ENCODE peak calls at places on chromosomes 11 and 22, in nine cellular contexts. W, V, X, M, C, H, S, B and Z are unnamed samples.

GRCh38 chr11:70156291-70157037 is 46.6 kb upstream of the FADD start:
- DNase-seq in W (no peak), V (no peak), X (no peak), M (no peak), C (no peak), H (no peak), S (no peak), B (no peak), Z (no peak)

GRCh38 chr11:117468888-117469287 is 141.2 kb downstream of the CEP164 start:
- DNase-seq in W (no peak), V (no peak), X (no peak), M (no peak), C (no peak), H (no peak), S (no peak), B (no peak), Z (no peak)

GRCh38 chr11:13140028-13140870 is 131.1 kb downstream of the RASSF10 start:
- DNase-seq in W (peak; percentile 89), V (peak; percentile 99), X (no peak), M (no peak), C (no peak), H (peak; percentile 85), S (no peak), B (no peak), Z (peak; percentile 84)

GRCh38 chr22:22110548-22111266 is 128.1 kb upstream of the TOP3B start:
- DNase-seq in W (no peak), V (no peak), X (no peak), M (peak; percentile 39), C (peak; percentile 4), H (no peak), S (peak; percentile 76), B (peak; percentile 26), Z (no peak)

GRCh38 chr11:67534070-67534679 is 10.9 kb upstream of the CABP2 start:
- DNase-seq in W (no peak), V (no peak), X (no peak), M (no peak), C (no peak), H (no peak), S (no peak), B (no peak), Z (no peak)

GRCh38 chr22:29258407-29259252 is 9.2 kb downstream of the RHBDD3 start:
- DNase-seq in W (no peak), V (no peak), X (peak; percentile 56), M (no peak), C (no peak), H (no peak), S (no peak), B (no peak), Z (no peak)

GRCh38 chr22:46367707-46368191 is 32.2 kb downstream of the TRMU start:
- DNase-seq in W (peak; percentile 23), V (peak; percentile 3), X (no peak), M (peak; percentile 84), C (peak; percentile 33), H (peak; percentile 15), S (no peak), B (peak; percentile 10), Z (peak; percentile 82)

GRCh38 chr22:33883961-33884808 is 36.1 kb downstream of the LARGE1 start:
- DNase-seq in W (no peak), V (no peak), X (no peak), M (peak; percentile 45), C (no peak), H (no peak), S (no peak), B (no peak), Z (no peak)

GRCh38 chr11:9139628-9140357 is 48.4 kb upstream of the SCUBE2 start:
- DNase-seq in W (no peak), V (no peak), X (no peak), M (no peak), C (no peak), H (no peak), S (no peak), B (no peak), Z (no peak)

GRCh38 chr11:129115652-129116585 is 76.2 kb downstream of the ARHGAP32 start:
- DNase-seq in W (no peak), V (no peak), X (no peak), M (no peak), C (no peak), H (no peak), S (peak; percentile 50), B (peak; percentile 52), Z (no peak)

GRCh38 chr11:7548659-7549283 is 35.0 kb downstream of the PPFIBP2 start:
- DNase-seq in W (no peak), V (no peak), X (no peak), M (no peak), C (no peak), H (no peak), S (no peak), B (no peak), Z (no peak)

GRCh38 chr11:60844870-60845221 is 2.9 kb downstream of the CCDC86 start:
- DNase-seq in W (no peak), V (no peak), X (no peak), M (no peak), C (no peak), H (no peak), S (no peak), B (no peak), Z (no peak)

GRCh38 chr22:43897751-43898261 is 6.0 kb upstream of the PNPLA5 start:
- DNase-seq in W (no peak), V (no peak), X (no peak), M (no peak), C (no peak), H (no peak), S (no peak), B (no peak), Z (no peak)

GRCh38 chr11:75667831-75668507 is 869 bp downstream of the MAP6 start:
- DNase-seq in W (peak; percentile 54), V (peak; percentile 74), X (no peak), M (peak; percentile 79), C (no peak), H (no peak), S (peak; percentile 44), B (no peak), Z (peak; percentile 64)

GRCh38 chr22:49983148-49984042 is 22.8 kb downstream of the PIM3 start:
- DNase-seq in W (no peak), V (no peak), X (peak; percentile 64), M (no peak), C (no peak), H (no peak), S (no peak), B (no peak), Z (peak; percentile 52)

GRCh38 chr11:124763156-124763947 is 1.3 kb upstream of the ESAM start:
- DNase-seq in W (no peak), V (peak; percentile 66), X (peak; percentile 92), M (peak; percentile 93), C (peak; percentile 71), H (peak; percentile 12), S (peak; percentile 38), B (no peak), Z (peak; percentile 93)

GRCh38 chr11:2809854-2810253 is 75.7 kb downstream of the CDKN1C start:
- DNase-seq in W (no peak), V (no peak), X (no peak), M (no peak), C (no peak), H (no peak), S (no peak), B (no peak), Z (no peak)

GRCh38 chr22:39454385-39454871 is 2.4 kb upstream of the MGAT3 start:
- DNase-seq in W (no peak), V (no peak), X (no peak), M (no peak), C (no peak), H (no peak), S (no peak), B (no peak), Z (no peak)

GRCh38 chr11:112195906-112196305 is 20.6 kb downstream of the BCO2 start:
- DNase-seq in W (no peak), V (no peak), X (no peak), M (no peak), C (no peak), H (no peak), S (no peak), B (no peak), Z (no peak)